ENCODE peak calls at places on chromosomes 6 and 20, in nine cellular contexts. R is activated T-cell treated with anti-CD3 and anti-CD28 coated beads, Interleukin-2, amount 50 U/mL, for 4 hours; B is CD4-positive, CD25-positive, alpha-beta regulatory T cell; N is PC-3; D is heart left ventricle; S is effector memory CD8-positive, alpha-beta T cell; E is stimulated activated naive B cell treated with anti-CD40 and anti-IgM and Interleukin-4, amounts not matched to agents 10 μg/mL and 1 μg/mL and 100 μg/mL, for 72 hours; F is T-cell; C is CD4-positive, alpha-beta T cell. Z is an unnamed sample.

GRCh38 chr20:63756648-63756991 is 17.0 kb downstream of the SLC2A4RG start:
- ATAC-seq in R (no peak), B (no peak), N (no peak), D (no peak), S (peak; percentile 95), E (peak; percentile 14), F (peak; percentile 64), C (no peak), Z (no peak)

GRCh38 chr20:53555081-53555480 is 38.6 kb downstream of the ZNF217 start:
- ATAC-seq in R (no peak), B (no peak), N (no peak), D (no peak), S (no peak), E (no peak), F (no peak), C (no peak), Z (no peak)

GRCh38 chr20:25486377-25486776 is 78.9 kb downstream of the GINS1 start:
- ATAC-seq in R (no peak), B (no peak), N (no peak), D (peak; percentile 74), S (no peak), E (no peak), F (no peak), C (no peak), Z (no peak)

GRCh38 chr6:160036331-160036695 is 67.4 kb downstream of the IGF2R start:
- ATAC-seq in R (no peak), B (no peak), N (no peak), D (no peak), S (no peak), E (no peak), F (no peak), C (no peak), Z (peak; percentile 35)

GRCh38 chr6:52745764-52746201 is 17.5 kb downstream of the GSTA2 start:
- ATAC-seq in R (no peak), B (no peak), N (no peak), D (no peak), S (no peak), E (no peak), F (no peak), C (no peak), Z (no peak)

GRCh38 chr6:148398244-148398643 is 55.6 kb downstream of the SASH1 start:
- ATAC-seq in R (no peak), B (no peak), N (no peak), D (peak; percentile 42), S (no peak), E (no peak), F (no peak), C (no peak), Z (no peak)

GRCh38 chr6:108175592-108176279 is 9.9 kb downstream of the NR2E1 start:
- ATAC-seq in R (no peak), B (no peak), N (peak; percentile 49), D (no peak), S (no peak), E (peak; percentile 52), F (no peak), C (no peak), Z (no peak)

GRCh38 chr6:118665011-118665410 is 13.6 kb upstream of the CEP85L start:
- ATAC-seq in R (peak; percentile 61), B (peak; percentile 72), N (peak; percentile 77), D (no peak), S (peak; percentile 58), E (peak; percentile 52), F (peak; percentile 63), C (peak; percentile 52), Z (no peak)

GRCh38 chr6:111692327-111693164 is 86.9 kb upstream of the TRAF3IP2 start:
- ATAC-seq in R (no peak), B (no peak), N (no peak), D (peak; percentile 81), S (peak; percentile 42), E (no peak), F (peak; percentile 42), C (peak; percentile 57), Z (no peak)

GRCh38 chr20:32456869-32457421 is 98.8 kb downstream of the ASXL1 start:
- ATAC-seq in R (no peak), B (no peak), N (peak; percentile 64), D (peak; percentile 58), S (peak; percentile 42), E (peak; percentile 71), F (peak; percentile 10), C (no peak), Z (peak; percentile 63)

GRCh38 chr20:7291319-7291943 is 523.9 kb downstream of the BMP2 start:
- ATAC-seq in R (no peak), B (no peak), N (no peak), D (no peak), S (no peak), E (no peak), F (no peak), C (no peak), Z (no peak)

GRCh38 chr6:167113935-167114910 is 8.7 kb upstream of the CCR6 start:
- ATAC-seq in R (peak; percentile 66), B (peak; percentile 76), N (no peak), D (no peak), S (peak; percentile 79), E (peak; percentile 87), F (peak; percentile 71), C (peak; percentile 79), Z (no peak)

GRCh38 chr6:89066929-89067646 is 13.5 kb upstream of the PNRC1 start:
- ATAC-seq in R (no peak), B (no peak), N (no peak), D (peak; percentile 42), S (no peak), E (no peak), F (no peak), C (no peak), Z (no peak)

GRCh38 chr20:22574545-22575086 is 9.8 kb downstream of the FOXA2 start:
- ATAC-seq in R (no peak), B (no peak), N (no peak), D (no peak), S (no peak), E (no peak), F (no peak), C (no peak), Z (no peak)

GRCh38 chr6:159594106-159594749 is 98.8 kb downstream of the SOD2 start:
- ATAC-seq in R (peak; percentile 33), B (no peak), N (peak; percentile 4), D (no peak), S (no peak), E (no peak), F (no peak), C (no peak), Z (no peak)

GRCh38 chr20:54172856-54173652 is 732 bp downstream of the CYP24A1 start:
- ATAC-seq in R (peak; percentile 61), B (no peak), N (no peak), D (no peak), S (no peak), E (no peak), F (no peak), C (no peak), Z (peak; percentile 36)

GRCh38 chr6:106097368-106098231 is 11.5 kb downstream of the PRDM1 start:
- ATAC-seq in R (peak; percentile 44), B (peak; percentile 55), N (peak; percentile 32), D (peak; percentile 63), S (peak; percentile 68), E (peak; percentile 82), F (peak; percentile 76), C (peak; percentile 58), Z (peak; percentile 62)

GRCh38 chr6:13454286-13455221 is 32.8 kb downstream of the GFOD1 start:
- ATAC-seq in R (peak; percentile 74), B (peak; percentile 69), N (peak; percentile 44), D (peak; percentile 80), S (peak; percentile 87), E (peak; percentile 73), F (peak; percentile 87), C (peak; percentile 81), Z (peak; percentile 37)

GRCh38 chr6:35474129-35474977 is 6.2 kb downstream of the RPL10A start:
- ATAC-seq in R (peak; percentile 21), B (no peak), N (peak; percentile 11), D (peak; percentile 10), S (no peak), E (peak; percentile 23), F (no peak), C (no peak), Z (no peak)

GRCh38 chr6:53861543-53861942 is 66.7 kb downstream of the LRRC1 start:
- ATAC-seq in R (no peak), B (no peak), N (no peak), D (no peak), S (no peak), E (no peak), F (no peak), C (no peak), Z (no peak)

GRCh38 chr20:3633913-3634478 is 29.2 kb downstream of the GFRA4 start:
- ATAC-seq in R (no peak), B (no peak), N (no peak), D (no peak), S (no peak), E (no peak), F (no peak), C (no peak), Z (no peak)

GRCh38 chr20:4519530-4519929 is 202.2 kb upstream of the PRND start:
- ATAC-seq in R (no peak), B (no peak), N (no peak), D (no peak), S (no peak), E (peak; percentile 29), F (no peak), C (no peak), Z (no peak)

GRCh38 chr6:168625602-168626001 is 184.6 kb downstream of the SMOC2 start:
- ATAC-seq in R (no peak), B (no peak), N (no peak), D (no peak), S (no peak), E (no peak), F (no peak), C (no peak), Z (no peak)